ENCODE peak calls at places on chromosomes 13 and 19, in nine cellular contexts. I, J, M, N, E, B, L, F and U are unnamed samples.

GRCh38 chr19:15142313-15142712 is 35.1 kb downstream of the SYDE1 start:
- DNase-seq in I (no peak), J (no peak), M (no peak), N (no peak), E (no peak), B (no peak), L (no peak), F (no peak), U (no peak)

GRCh38 chr13:38630780-38631179 is 56.1 kb upstream of the FREM2 start:
- DNase-seq in I (peak), J (no peak), M (no peak), N (no peak), E (no peak), B (peak), L (no peak), F (no peak), U (no peak)

GRCh38 chr13:70171151-70171550 is 62.9 kb upstream of the KLHL1 start:
- DNase-seq in I (no peak), J (no peak), M (no peak), N (no peak), E (no peak), B (no peak), L (no peak), F (no peak), U (no peak)

GRCh38 chr13:36736119-36736726 is 62.4 kb downstream of the SERTM1 start:
- DNase-seq in I (peak), J (peak), M (peak), N (peak), E (peak), B (peak), L (no peak), F (no peak), U (peak)

GRCh38 chr13:93248627-93249047 is 22.0 kb downstream of the GPC6 start:
- DNase-seq in I (no peak), J (no peak), M (no peak), N (peak), E (peak), B (peak), L (no peak), F (no peak), U (peak)

GRCh38 chr13:24460256-24460655 is 52.3 kb downstream of the PARP4 start:
- DNase-seq in I (no peak), J (no peak), M (no peak), N (no peak), E (no peak), B (no peak), L (no peak), F (no peak), U (no peak)

GRCh38 chr19:2488942-2489731 is 13.2 kb downstream of the GADD45B start:
- DNase-seq in I (peak), J (no peak), M (no peak), N (peak), E (peak), B (peak), L (no peak), F (no peak), U (peak)

GRCh38 chr19:55113570-55114039 is 3.8 kb downstream of the PPP1R12C start:
- DNase-seq in I (peak), J (peak), M (no peak), N (peak), E (peak), B (peak), L (no peak), F (no peak), U (no peak)

GRCh38 chr13:26531751-26532150 is 25.7 kb upstream of the WASF3 start:
- DNase-seq in I (no peak), J (no peak), M (no peak), N (no peak), E (no peak), B (no peak), L (no peak), F (no peak), U (no peak)

GRCh38 chr13:37531054-37531453 is 67.5 kb downstream of the POSTN start:
- DNase-seq in I (peak), J (no peak), M (no peak), N (no peak), E (no peak), B (peak), L (no peak), F (no peak), U (no peak)

GRCh38 chr19:35776102-35776788 is 881 bp downstream of the ARHGAP33 start:
- DNase-seq in I (no peak), J (no peak), M (no peak), N (peak), E (no peak), B (no peak), L (no peak), F (peak), U (no peak)

GRCh38 chr13:45872574-45872973 is 21.0 kb upstream of the SIAH3 start:
- DNase-seq in I (peak), J (no peak), M (no peak), N (no peak), E (no peak), B (no peak), L (no peak), F (no peak), U (no peak)

DNA sequence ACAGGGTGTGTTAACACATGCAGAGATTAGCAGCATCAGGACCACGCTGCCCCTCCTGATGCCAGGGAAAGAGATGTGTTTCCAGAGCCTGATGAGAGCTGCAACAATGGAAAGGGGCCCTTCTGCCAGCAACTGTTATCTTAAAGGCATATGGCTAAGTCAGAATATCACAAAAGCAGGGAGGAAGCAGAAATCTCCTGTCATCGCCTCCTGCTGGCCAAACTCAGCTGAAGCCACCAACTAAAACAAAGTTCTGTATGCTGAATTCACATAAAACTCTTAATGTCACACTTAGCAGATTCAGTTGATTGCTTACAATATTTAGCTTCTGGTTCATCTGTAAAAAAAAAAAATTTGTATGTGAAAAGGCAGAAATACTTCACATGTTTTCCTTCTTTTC is 178.2 kb downstream of the GPC5 start:
- DNase-seq in I (no peak), J (no peak), M (no peak), N (peak), E (peak), B (no peak), L (no peak), F (no peak), U (no peak)
- TF ChIP-seq CTCF in I (no peak), J (no peak), M (no peak), N (peak), E (peak), B (no peak), L (peak), F (peak), U (no peak)

DNA sequence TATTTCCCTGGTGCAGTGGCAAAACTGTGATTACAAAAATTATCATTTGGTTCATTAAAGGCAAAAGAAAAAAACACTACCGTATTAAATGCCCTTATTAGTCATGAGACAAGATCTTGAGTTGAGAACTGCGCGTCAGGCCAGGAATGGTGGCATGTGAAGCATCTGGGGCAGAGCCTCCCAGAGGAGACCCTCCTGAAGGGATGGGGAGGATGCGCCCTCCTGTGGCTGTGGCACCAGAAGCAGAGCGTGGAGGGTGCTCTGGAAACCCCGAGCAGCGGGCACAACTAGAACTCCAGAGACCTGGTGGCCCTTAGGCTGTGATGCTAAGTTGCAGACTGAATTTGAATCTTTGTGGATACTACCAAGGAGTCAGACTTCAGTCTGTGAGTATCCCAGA is 11.5 kb downstream of the CUL4A start:
- DNase-seq in I (peak), J (no peak), M (peak), N (peak), E (peak), B (peak), L (no peak), F (no peak), U (no peak)
- TF ChIP-seq CTCF in I (peak), J (no peak), M (peak), N (peak), E (peak), B (peak), L (peak), F (peak), U (no peak)

DNA sequence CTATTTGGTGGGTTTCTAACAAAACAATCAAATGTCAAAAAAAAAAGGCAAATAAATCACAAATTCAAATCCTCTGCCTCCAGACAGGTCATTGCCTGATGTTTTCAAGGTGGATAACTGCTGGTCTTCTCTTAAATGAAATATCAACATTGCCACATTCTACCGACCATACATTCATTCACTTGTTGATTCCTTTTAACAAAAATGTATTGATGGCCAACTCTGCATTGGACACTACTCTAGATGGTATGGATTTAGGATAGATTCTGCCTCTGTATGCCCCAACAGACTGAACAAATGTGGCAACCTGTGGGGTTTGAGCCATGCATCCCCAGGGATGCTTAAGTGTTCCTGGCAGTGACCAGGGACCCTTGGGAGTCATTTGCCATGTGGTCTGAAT is 87.6 kb upstream of the STK24 start:
- DNase-seq in I (no peak), J (no peak), M (no peak), N (no peak), E (no peak), B (no peak), L (no peak), F (no peak), U (no peak)
- TF ChIP-seq CTCF in I (no peak), J (no peak), M (no peak), N (no peak), E (no peak), B (no peak), L (no peak), F (no peak), U (no peak)

DNA sequence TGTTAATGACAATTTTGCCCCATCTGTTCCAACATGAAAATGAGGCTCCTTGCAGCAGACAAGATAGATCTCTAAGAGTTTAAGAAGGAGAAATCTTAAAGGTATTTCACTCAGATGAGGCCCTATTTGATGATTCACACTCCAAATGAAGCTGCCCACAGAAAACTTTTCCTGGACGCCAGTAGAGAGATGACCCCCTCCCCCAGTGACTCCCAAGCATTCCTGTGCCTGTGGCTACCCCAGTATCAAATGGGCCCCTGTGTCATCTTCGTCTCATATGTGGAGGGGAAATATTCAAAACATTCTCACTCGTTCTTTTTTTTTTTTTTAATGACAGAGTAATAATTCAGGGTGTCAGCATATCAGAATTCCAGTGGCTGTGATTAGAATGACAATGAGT is 194.6 kb downstream of the URI1 start:
- DNase-seq in I (peak), J (no peak), M (no peak), N (no peak), E (no peak), B (no peak), L (no peak), F (no peak), U (no peak)
- TF ChIP-seq CTCF in I (no peak), J (no peak), M (no peak), N (no peak), E (no peak), B (no peak), L (no peak), F (no peak), U (no peak)

DNA sequence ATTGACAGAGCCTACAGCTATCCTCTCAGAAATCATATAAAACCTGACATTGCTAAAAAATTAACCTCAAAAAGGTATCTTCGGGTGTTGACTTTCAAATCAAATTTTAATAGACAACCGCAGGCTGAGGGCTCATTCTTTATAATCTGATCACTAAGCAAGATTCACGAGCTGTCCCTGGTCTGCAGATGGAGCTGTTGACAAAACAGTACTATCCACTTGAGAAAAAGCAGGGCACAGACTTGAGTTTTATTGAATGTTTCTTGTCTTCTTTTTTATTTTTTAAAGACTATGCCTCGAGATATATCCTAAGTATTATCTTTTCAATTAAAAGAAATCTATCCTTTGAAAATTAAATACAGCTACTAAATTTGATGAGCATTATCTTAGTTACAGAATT is 540.5 kb downstream of the PCDH9 start:
- DNase-seq in I (no peak), J (no peak), M (no peak), N (peak), E (no peak), B (peak), L (no peak), F (no peak), U (no peak)
- TF ChIP-seq CTCF in I (no peak), J (no peak), M (no peak), N (peak), E (peak), B (peak), L (no peak), F (no peak), U (no peak)

GRCh38 chr19:48618916-48619691 is at the start of the genes RPL18 and SPHK2:
- DNase-seq in I (peak), J (peak), M (peak), N (peak), E (peak), B (peak), L (peak), F (peak), U (peak)
- TF ChIP-seq CTCF in I (no peak), J (no peak), M (no peak), N (no peak), E (no peak), B (no peak), L (peak), F (peak), U (no peak)